ENCODE peak calls at places on chromosomes 12 and 14, in four cellular contexts. R, V, Y and B are unnamed samples.

GRCh38 chr14:97703006-97703760 is 906.0 kb downstream of the VRK1 start:
- DNase-seq in Y (no peak), R (no peak), V (no peak), B (no peak)

GRCh38 chr12:46409974-46410373 is 37.4 kb upstream of the SLC38A2 start:
- DNase-seq in V (no peak), R (no peak), Y (no peak), B (no peak)

GRCh38 chr14:75715926-75716780 is 55.1 kb downstream of the TTLL5 start:
- DNase-seq in R (no peak), Y (no peak), V (no peak), B (no peak)

GRCh38 chr12:25743679-25744078 is 190.6 kb upstream of the LMNTD1 start:
- DNase-seq in Y (no peak), V (no peak), R (peak; percentile 77), B (no peak)

GRCh38 chr14:32414808-32415255 is 85.7 kb downstream of the AKAP6 start:
- DNase-seq in Y (no peak), V (no peak), R (no peak), B (no peak)

GRCh38 chr14:25009891-25010290 is 40.1 kb downstream of the STXBP6 start:
- DNase-seq in R (no peak), V (peak; percentile 72), Y (no peak), B (no peak)

GRCh38 chr12:119020377-119021360 is 39.3 kb downstream of the SRRM4 start:
- DNase-seq in R (no peak), Y (peak; percentile 19), V (peak; percentile 3), B (peak; percentile 68)

GRCh38 chr12:62720661-62721330 is 214.2 kb downstream of the PPM1H start:
- DNase-seq in Y (peak; percentile 93), V (no peak), R (no peak), B (no peak)

GRCh38 chr12:67572492-67572891 is 76.1 kb upstream of the DYRK2 start:
- DNase-seq in V (no peak), R (no peak), Y (peak; percentile 5), B (no peak)

GRCh38 chr12:66823857-66824570 is 145.1 kb upstream of the GRIP1 start:
- DNase-seq in Y (no peak), R (no peak), V (peak; percentile 18), B (peak; percentile 56)

GRCh38 chr12:116818948-116819832 is 62.1 kb downstream of the HRK start:
- DNase-seq in R (peak; percentile 80), Y (peak; percentile 81), V (peak; percentile 96), B (peak; percentile 88)

GRCh38 chr12:96981053-96981452 is 74.0 kb downstream of the NEDD1 start:
- DNase-seq in V (no peak), Y (no peak), R (peak; percentile 8), B (no peak)

GRCh38 chr12:121495746-121496145 is 85.1 kb downstream of the KDM2B start:
- DNase-seq in Y (no peak), R (no peak), V (no peak), B (no peak)

GRCh38 chr14:38469156-38469555 is 213.3 kb upstream of the CLEC14A start:
- DNase-seq in Y (no peak), R (no peak), V (no peak), B (no peak)

GRCh38 chr14:68935761-68936209 is 43.3 kb downstream of the ACTN1 start:
- DNase-seq in R (no peak), Y (no peak), V (no peak), B (no peak)

GRCh38 chr12:93660996-93661395 is 16.2 kb upstream of the CRADD start:
- DNase-seq in Y (no peak), R (no peak), V (no peak), B (no peak)

GRCh38 chr14:64507376-64508156 is 3.0 kb downstream of the ZBTB1 start:
- DNase-seq in V (no peak), Y (no peak), R (no peak), B (no peak)

GRCh38 chr14:24351517-24351916 is 11.7 kb upstream of the RIPK3 start:
- DNase-seq in V (no peak), Y (peak; percentile 84), R (peak; percentile 37), B (no peak)

GRCh38 chr12:101567918-101568317 is 26.9 kb upstream of the MYBPC1 start:
- DNase-seq in V (no peak), Y (peak; percentile 77), R (no peak), B (no peak)

GRCh38 chr12:108425238-108425795 is 86.2 kb upstream of the CMKLR1 start:
- DNase-seq in Y (peak; percentile 83), V (no peak), R (no peak), B (no peak)

GRCh38 chr12:108770269-108770829 is 39.0 kb upstream of the CORO1C start:
- DNase-seq in Y (no peak), R (no peak), V (no peak), B (no peak)